ENCODE peak calls at places on chromosomes 11 and 22, in five cellular contexts. M, A, D, U and J are unnamed samples.

GRCh38 chr11:75851203-75851602 is 36.2 kb downstream of the UVRAG start:
- DNase-seq in M (no peak), A (no peak), D (no peak), U (no peak), J (no peak)

GRCh38 chr22:31346255-31346732 is at the start of gene PATZ1:
- DNase-seq in M (peak; percentile 85), A (peak; percentile 82), D (peak; percentile 66), U (peak; percentile 77), J (peak; percentile 63)

GRCh38 chr11:2089536-2090165 is 49.5 kb downstream of the IGF2 start:
- DNase-seq in M (no peak), A (no peak), D (no peak), U (no peak), J (no peak)

GRCh38 chr22:38829485-38829884 is 14.3 kb downstream of the NPTXR start:
- DNase-seq in M (no peak), A (no peak), D (no peak), U (no peak), J (no peak)

GRCh38 chr11:39992550-39992949 is 1466.9 kb downstream of the LRRC4C start:
- DNase-seq in M (no peak), A (no peak), D (no peak), U (no peak), J (no peak)

GRCh38 chr11:95084509-95084908 is 5.1 kb upstream of the ENDOD1 start:
- DNase-seq in M (no peak), A (no peak), D (no peak), U (no peak), J (no peak)

GRCh38 chr22:35915477-35916013 is 113.1 kb downstream of the RBFOX2 start:
- DNase-seq in M (no peak), A (no peak), D (no peak), U (no peak), J (no peak)

GRCh38 chr22:19988965-19989724 is 27.5 kb downstream of the ARVCF start:
- DNase-seq in M (no peak), A (no peak), D (no peak), U (no peak), J (no peak)

GRCh38 chr11:71240061-71240690 is 12.2 kb downstream of the SHANK2 start:
- DNase-seq in M (no peak), A (no peak), D (peak; percentile 10), U (no peak), J (no peak)

GRCh38 chr22:21937821-21938070 is 14.9 kb downstream of the PPM1F start:
- DNase-seq in M (no peak), A (no peak), D (no peak), U (no peak), J (no peak)

DNA sequence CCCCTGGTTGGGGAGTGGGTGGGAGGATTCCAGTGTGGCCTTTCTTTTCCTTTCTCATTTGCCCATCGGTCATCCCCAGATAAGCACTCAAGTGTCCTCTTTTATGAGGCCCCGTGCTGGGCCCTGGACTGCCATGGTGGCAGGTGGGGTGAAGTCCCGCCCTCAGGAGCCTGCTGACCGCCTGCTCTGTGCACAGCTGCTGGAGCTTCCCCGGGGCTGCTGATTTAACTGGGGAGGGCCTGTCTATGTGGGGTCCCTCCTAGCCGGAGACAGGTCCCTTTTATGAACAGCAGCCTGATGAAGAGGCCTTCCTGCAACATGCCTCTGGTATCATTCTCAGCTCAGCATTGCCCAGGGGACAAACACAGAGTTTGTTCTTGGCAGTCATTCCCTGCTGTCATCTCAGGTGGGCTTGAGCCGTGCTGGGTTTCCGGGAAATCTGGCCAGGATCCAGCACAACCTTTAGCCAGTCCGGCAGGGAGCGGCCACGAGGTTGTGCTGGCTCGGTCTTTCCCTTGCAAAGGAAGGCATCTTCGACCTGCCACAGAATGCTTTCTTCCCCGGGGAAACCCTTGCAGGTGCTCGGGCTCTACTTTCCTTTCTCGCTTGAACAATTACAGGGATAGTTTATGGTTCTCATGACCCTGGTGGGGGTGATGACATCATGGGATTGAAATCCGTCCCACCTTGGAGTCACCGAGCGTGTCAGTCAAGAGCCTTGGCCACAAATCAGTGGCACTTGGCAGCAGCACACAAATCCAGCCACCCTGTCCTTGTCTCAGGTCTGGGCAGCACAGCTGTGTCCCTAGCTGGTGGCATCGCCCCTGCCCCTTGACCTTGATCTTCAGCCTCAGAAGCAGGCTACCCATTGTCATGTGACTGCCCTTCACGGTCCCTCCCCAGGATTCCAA is 20.1 kb downstream of the ST14 start:
- DNase-seq in M (no peak), A (no peak), D (peak; percentile 55), U (no peak), J (no peak)
- TF ChIP-seq POLR2A in M (no peak), A (no peak), D (no peak), U (no peak), J (no peak)

GRCh38 chr11:63915961-63916836 is 765 bp downstream of the RCOR2 start:
- DNase-seq in M (no peak), A (peak; percentile 60), D (no peak), U (peak; percentile 24), J (peak; percentile 37)

GRCh38 chr11:63918576-63919171 is 1.7 kb upstream of the RCOR2 start:
- DNase-seq in M (no peak), A (no peak), D (no peak), U (no peak), J (no peak)

GRCh38 chr11:63916837-63917684 is at the start of gene RCOR2:
- DNase-seq in M (peak; percentile 77), A (peak; percentile 87), D (peak; percentile 54), U (peak; percentile 47), J (no peak)

GRCh38 chr11:63919267-63920125 is 2.5 kb upstream of the RCOR2 start:
- DNase-seq in M (no peak), A (peak; percentile 75), D (no peak), U (no peak), J (no peak)

GRCh38 chr11:63917685-63918523 is 940 bp upstream of the RCOR2 start:
- DNase-seq in M (peak; percentile 60), A (peak; percentile 86), D (peak; percentile 28), U (no peak), J (peak; percentile 81)
- TF ChIP-seq POLR2A in M (peak; percentile 13), A (no peak), D (no peak), U (no peak), J (peak; percentile 56)

DNA sequence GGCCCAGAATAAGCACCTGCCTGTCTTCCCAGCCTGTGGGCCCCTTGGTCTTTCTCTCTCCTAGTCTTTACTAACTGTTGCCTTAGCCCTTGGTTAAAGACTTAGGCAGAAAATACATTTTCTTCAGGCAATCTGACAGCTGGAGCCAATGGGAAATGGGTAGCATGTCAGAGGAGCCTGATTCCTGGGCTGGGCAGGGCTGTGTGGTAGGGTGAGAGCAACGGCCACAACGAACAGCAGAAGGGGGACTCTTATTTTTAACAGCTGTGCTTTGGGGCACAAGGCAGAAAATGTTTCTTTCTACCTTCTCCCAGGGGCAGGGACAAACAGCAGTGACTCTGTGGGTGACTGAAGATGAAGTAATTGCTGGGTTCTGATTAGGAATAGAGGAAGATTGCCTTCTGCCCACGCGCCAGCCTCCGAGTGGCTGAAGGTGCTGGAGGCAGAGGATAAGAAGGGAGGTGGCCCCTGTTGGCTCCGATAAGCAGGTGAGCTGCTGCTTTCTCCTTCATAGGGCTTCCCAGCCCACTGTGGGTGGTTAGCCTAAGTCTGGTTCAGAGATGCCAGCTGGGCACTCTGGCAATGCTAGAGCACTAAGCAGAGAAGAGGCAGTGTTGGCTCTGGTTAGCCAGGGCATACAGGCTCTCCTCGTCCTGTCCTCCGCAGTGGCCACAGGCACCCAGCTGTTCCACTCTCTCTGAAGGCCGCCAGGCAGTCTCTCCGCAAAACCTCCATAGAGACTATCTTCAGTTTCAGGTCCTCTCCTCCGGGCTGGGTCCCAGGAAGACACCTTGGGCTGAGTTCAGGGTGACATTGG is 1.5 kb downstream of the YPEL4 start:
- DNase-seq in M (no peak), A (no peak), D (no peak), U (no peak), J (no peak)
- TF ChIP-seq POLR2A in M (no peak), A (no peak), D (no peak), U (no peak), J (no peak)

GRCh38 chr11:66727883-66728759 is 895 bp downstream of the SPTBN2 start:
- DNase-seq in M (no peak), A (no peak), D (no peak), U (no peak), J (no peak)
- TF ChIP-seq POLR2A in M (no peak), A (no peak), D (no peak), U (no peak), J (no peak)

GRCh38 chr11:34997872-34998548 is 81.6 kb downstream of the PDHX start:
- DNase-seq in M (no peak), A (no peak), D (no peak), U (no peak), J (no peak)
- TF ChIP-seq POLR2A in M (no peak), A (no peak), D (no peak), U (no peak), J (no peak)

DNA sequence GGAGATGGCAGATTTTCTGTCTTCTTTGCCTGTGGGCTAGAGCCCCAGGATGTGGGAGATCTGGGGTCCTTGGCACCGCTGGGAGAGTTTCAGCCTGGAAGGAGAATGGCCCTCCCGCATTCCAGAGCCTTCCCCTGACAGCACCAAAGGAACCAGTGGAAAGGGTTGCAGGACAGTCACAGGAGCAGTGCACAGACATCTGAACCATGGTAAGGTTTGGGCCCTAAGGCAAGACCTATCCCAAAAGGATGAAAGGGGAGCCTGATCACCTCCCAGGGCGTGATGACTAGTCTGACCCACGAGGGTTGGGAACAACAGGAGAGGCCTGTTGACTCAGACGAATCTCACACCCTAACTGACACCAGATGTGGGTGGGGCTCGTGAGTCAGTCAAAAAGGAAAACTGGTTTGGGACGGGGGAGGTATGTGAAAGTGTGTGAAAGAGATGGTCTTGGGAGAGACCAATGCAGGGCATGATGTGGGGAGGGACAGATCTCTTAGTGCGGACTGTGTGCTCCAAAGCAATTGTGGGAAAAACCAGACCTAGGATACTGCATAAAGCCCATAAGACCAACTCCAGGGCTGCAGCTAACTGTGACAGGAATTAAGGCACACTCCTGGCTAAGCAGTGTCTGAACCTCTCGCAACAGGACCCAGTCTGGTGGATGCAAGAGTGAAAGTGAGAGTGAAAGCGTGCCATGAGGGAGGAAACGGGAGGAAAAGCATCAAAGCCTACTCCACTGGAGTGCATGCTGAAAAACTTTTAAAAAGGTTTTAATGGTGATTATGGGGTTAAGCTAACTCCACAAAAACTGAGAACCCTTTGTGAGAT is 39.1 kb upstream of the GLYAT start:
- DNase-seq in M (no peak), A (no peak), D (no peak), U (no peak), J (no peak)
- TF ChIP-seq POLR2A in M (no peak), A (no peak), D (no peak), U (no peak), J (no peak)